ENCODE peak calls at places on chromosomes 2 and 18, in ten cellular contexts. T is prostate gland, X is lower leg skin, Y is upper lobe of right lung, Q is AG09309, M is stomach, H is Peyer's patch, R is A549, D is IMR-90, U is AG04450. A is an unnamed sample.

GRCh38 chr2:103459302-103459701 is 697.5 kb downstream of the TMEM182 start:
- DNase-seq in U (no peak), M (no peak), Q (no peak), R (no peak), T (no peak), Y (no peak), H (no peak), D (no peak), X (no peak), A (no peak)

GRCh38 chr2:239544846-239545465 is 144.1 kb upstream of the HDAC4 start:
- DNase-seq in Y (peak), U (no peak), T (no peak), D (no peak), Q (no peak), X (no peak), M (no peak), R (no peak), H (no peak), A (no peak)

GRCh38 chr18:1002653-1003178 is 98.0 kb downstream of the ADCYAP1 start:
- DNase-seq in Y (no peak), T (no peak), R (no peak), U (no peak), X (no peak), Q (no peak), D (no peak), M (no peak), H (no peak), A (peak)

GRCh38 chr2:99420751-99421299 is 69.0 kb downstream of the REV1 start:
- DNase-seq in R (no peak), T (no peak), D (peak), Y (no peak), H (no peak), Q (no peak), X (no peak), U (no peak), M (no peak), A (no peak)

GRCh38 chr2:187483537-187483936 is 35.5 kb upstream of the CALCRL start:
- DNase-seq in X (no peak), Y (no peak), R (no peak), T (no peak), Q (no peak), M (no peak), H (no peak), D (no peak), U (no peak), A (no peak)

GRCh38 chr2:212337486-212338343 is 200.9 kb downstream of the ERBB4 start:
- DNase-seq in M (no peak), X (no peak), R (no peak), D (no peak), Y (no peak), T (no peak), H (no peak), U (no peak), Q (no peak), A (no peak)

GRCh38 chr2:104487381-104487780 is 366.5 kb upstream of the POU3F3 start:
- DNase-seq in Q (no peak), R (no peak), U (no peak), M (no peak), T (no peak), Y (no peak), X (no peak), D (no peak), H (no peak), A (peak)

GRCh38 chr18:42028232-42028832 is 73.3 kb downstream of the PIK3C3 start:
- DNase-seq in Y (no peak), M (no peak), Q (no peak), H (no peak), D (peak), R (peak), X (no peak), T (no peak), U (no peak), A (peak)

GRCh38 chr2:22253171-22253570 is 1129.4 kb downstream of the TDRD15 start:
- DNase-seq in H (no peak), U (no peak), Q (no peak), Y (no peak), T (no peak), M (no peak), D (no peak), R (no peak), X (no peak), A (no peak)

GRCh38 chr2:61244694-61245093 is 82.7 kb downstream of the C2orf74 start:
- DNase-seq in T (no peak), Y (no peak), M (no peak), H (no peak), R (no peak), Q (no peak), D (no peak), U (no peak), X (no peak), A (no peak)

GRCh38 chr2:150486539-150487484 is 655 bp downstream of the RND3 start:
- DNase-seq in M (peak), U (no peak), Y (no peak), T (peak), D (peak), Q (no peak), H (no peak), X (peak), R (no peak), A (no peak)

GRCh38 chr2:128745946-128746345 is 427.3 kb upstream of the HS6ST1 start:
- DNase-seq in X (no peak), Q (no peak), U (no peak), H (no peak), M (no peak), Y (no peak), D (no peak), R (no peak), T (no peak), A (peak)

GRCh38 chr18:46649071-46649862 is 7.8 kb downstream of the LOXHD1 start:
- DNase-seq in Y (no peak), U (no peak), R (no peak), D (no peak), T (no peak), M (no peak), Q (no peak), X (no peak), H (no peak), A (no peak)

GRCh38 chr2:241686649-241687425 is at the start of gene DTYMK:
- DNase-seq in R (peak), Y (peak), U (peak), M (peak), D (peak), X (peak), Q (peak), T (peak), H (peak), A (peak)

GRCh38 chr2:19762959-19763605 is 138.7 kb downstream of the TTC32 start:
- DNase-seq in X (peak), H (no peak), D (no peak), T (no peak), M (no peak), U (no peak), Q (no peak), Y (no peak), R (no peak), A (no peak)

GRCh38 chr2:77566131-77566530 is 44.0 kb upstream of the LRRTM4 start:
- DNase-seq in D (no peak), M (no peak), Y (no peak), Q (no peak), T (no peak), H (no peak), U (no peak), R (no peak), X (no peak), A (no peak)

GRCh38 chr18:32478317-32478716 is 7.6 kb upstream of the GAREM1 start:
- DNase-seq in U (no peak), Q (no peak), Y (no peak), T (no peak), X (no peak), R (no peak), D (no peak), M (no peak), H (no peak), A (no peak)
- H3K4me3 ChIP-seq in U (no peak), Q (no peak), Y (no peak), T (no peak), X (no peak), R (no peak), D (no peak), M (no peak), H (no peak), A (no peak)

DNA sequence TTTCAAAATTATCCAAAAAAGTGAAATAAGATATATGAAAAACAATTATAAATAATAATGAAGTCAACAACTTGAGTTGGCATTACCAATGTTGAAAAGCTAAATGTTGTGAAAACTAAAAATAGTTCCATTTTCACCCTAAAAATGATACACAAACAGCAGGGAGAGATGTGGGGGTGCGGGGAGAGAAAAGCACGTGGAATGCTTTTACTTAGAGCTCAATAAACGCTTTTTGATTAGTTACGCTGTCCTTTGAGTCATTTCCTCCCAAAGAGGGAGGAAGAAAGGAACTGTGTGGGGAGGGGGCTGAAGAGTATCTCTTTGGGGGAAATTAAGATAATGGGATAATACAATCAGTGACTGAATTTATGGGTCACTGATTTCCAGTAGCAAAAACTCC is 29.2 kb downstream of the ZNF521 start:
- DNase-seq in Q (no peak), D (no peak), R (no peak), H (no peak), M (no peak), U (no peak), X (no peak), Y (no peak), T (no peak), A (no peak)
- TF ChIP-seq CTCF in Q (no peak), D (no peak), R (no peak), H (no peak), M (no peak), U (no peak), X (no peak), Y (no peak), T (no peak), A (no peak)

GRCh38 chr18:11994346-11994707 is 13.0 kb downstream of the IMPA2 start:
- DNase-seq in X (peak), R (peak), U (no peak), Y (no peak), M (peak), H (no peak), D (peak), Q (peak), T (no peak), A (peak)

GRCh38 chr18:11995445-11996189 is 14.3 kb downstream of the IMPA2 start:
- DNase-seq in Y (peak), T (peak), R (peak), X (peak), Q (peak), H (peak), M (peak), U (peak), D (peak), A (peak)

GRCh38 chr18:11993264-11993916 is 12.1 kb downstream of the IMPA2 start:
- DNase-seq in X (no peak), D (no peak), Y (no peak), U (no peak), M (peak), Q (no peak), T (no peak), R (no peak), H (no peak), A (no peak)

GRCh38 chr18:11996190-11996754 is 15.0 kb downstream of the IMPA2 start:
- DNase-seq in X (no peak), T (no peak), Q (no peak), U (no peak), D (no peak), Y (no peak), R (no peak), H (no peak), M (peak), A (no peak)

GRCh38 chr18:11994708-11995444 is 13.6 kb downstream of the IMPA2 start:
- DNase-seq in Q (no peak), R (peak), T (no peak), U (no peak), X (peak), M (peak), H (no peak), Y (no peak), D (peak), A (peak)
- H3K4me3 ChIP-seq in Q (no peak), R (peak), T (no peak), U (no peak), X (no peak), M (no peak), H (no peak), Y (no peak), D (no peak), A (no peak)

GRCh38 chr2:205848601-205849000 is 166.3 kb downstream of the NRP2 start:
- DNase-seq in H (no peak), T (no peak), D (peak), U (no peak), Q (peak), X (peak), R (no peak), M (no peak), Y (no peak), A (peak)

GRCh38 chr2:205849136-205849535 is 166.8 kb downstream of the NRP2 start:
- DNase-seq in H (no peak), Q (no peak), D (no peak), U (no peak), R (no peak), T (no peak), Y (no peak), M (no peak), X (peak), A (peak)

GRCh38 chr2:205850172-205850571 is 167.9 kb downstream of the NRP2 start:
- DNase-seq in D (no peak), U (no peak), M (no peak), H (no peak), X (peak), T (no peak), R (no peak), Q (no peak), Y (no peak), A (no peak)

GRCh38 chr2:205852457-205852856 is 170.2 kb downstream of the NRP2 start:
- DNase-seq in T (peak), R (no peak), M (peak), Q (no peak), U (no peak), H (no peak), X (no peak), Y (no peak), D (no peak), A (no peak)

GRCh38 chr2:205850611-205851010 is 168.3 kb downstream of the NRP2 start:
- DNase-seq in X (no peak), R (no peak), H (no peak), D (no peak), Q (no peak), U (no peak), T (no peak), Y (no peak), M (no peak), A (no peak)
- TF ChIP-seq CTCF in X (no peak), R (no peak), H (no peak), D (no peak), Q (no peak), U (no peak), T (no peak), Y (no peak), M (no peak), A (no peak)

DNA sequence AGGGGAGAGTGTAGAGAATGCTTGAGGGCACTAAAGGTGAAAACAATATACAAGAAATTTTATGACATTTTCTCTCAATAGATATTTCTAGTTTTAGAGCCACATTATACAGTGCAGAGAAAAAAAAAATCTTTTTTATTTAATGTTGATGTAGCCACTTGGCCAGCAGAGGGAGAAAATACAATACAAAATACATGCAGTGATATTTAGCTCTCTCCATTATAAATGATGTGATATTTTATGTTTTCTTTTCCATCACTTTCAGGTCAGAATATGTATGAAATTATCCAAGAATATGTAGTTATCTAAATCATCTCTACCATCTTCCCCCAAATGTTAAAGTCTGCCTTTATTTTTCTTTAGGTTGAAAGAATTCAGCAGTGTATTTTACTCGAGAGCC is 533.6 kb upstream of the FSHR start:
- DNase-seq in Q (no peak), Y (no peak), T (no peak), U (no peak), H (no peak), M (no peak), X (no peak), D (no peak), R (no peak), A (peak)
- H3K4me3 ChIP-seq in Q (no peak), Y (no peak), T (no peak), U (no peak), H (no peak), M (no peak), X (no peak), D (no peak), R (no peak), A (no peak)

A was measured in epithelial cell of esophagus.